ENCODE peak calls at places on chromosomes 2 and 18, in nine cellular contexts. V is HCT116; C is CD8-positive, alpha-beta memory T cell; T is K562; X is RWPE2; D is mesendoderm; O is mammary epithelial cell; M is kidney; N is OCI-LY7. R is an unnamed sample. For H3K36me3 and H3K4me1, the result is how much of the 10 kb centered on the place peaks cover.

GRCh38 chr2:29627366-29627765 is 294.0 kb downstream of the ALK start:
- DNase-seq in V (no peak), C (no peak), T (no peak), X (no peak), D (peak), O (no peak), M (no peak), N (no peak), R (no peak)

GRCh38 chr2:212109217-212109616 is 429.4 kb downstream of the ERBB4 start:
- DNase-seq in V (no peak), C (no peak), T (no peak), X (no peak), D (no peak), O (no peak), M (no peak), N (no peak), R (no peak)

GRCh38 chr2:217804786-217805678 is 197.8 kb downstream of the TNS1 start:
- DNase-seq in V (no peak), C (no peak), T (no peak), X (peak), D (peak), O (no peak), M (no peak), N (no peak), R (no peak)

GRCh38 chr2:180823546-180824141 is 156.8 kb upstream of the UBE2E3 start:
- DNase-seq in V (no peak), C (no peak), T (no peak), X (no peak), D (no peak), O (peak), M (no peak), N (no peak), R (no peak)

GRCh38 chr2:128380061-128380889 is 61.6 kb upstream of the HS6ST1 start:
- DNase-seq in V (no peak), C (no peak), T (no peak), X (peak), D (no peak), O (no peak), M (peak), N (no peak), R (no peak)

GRCh38 chr2:112155331-112156151 is 17.4 kb downstream of the FBLN7 start:
- DNase-seq in V (no peak), C (no peak), T (no peak), X (no peak), D (no peak), O (no peak), M (no peak), N (peak), R (no peak)

GRCh38 chr18:53478155-53478554 is 746.3 kb downstream of the MBD2 start:
- DNase-seq in V (no peak), C (no peak), T (no peak), X (no peak), D (no peak), O (no peak), M (no peak), N (no peak), R (no peak)

GRCh38 chr18:32200766-32201165 is 10.9 kb downstream of the MEP1B start:
- DNase-seq in V (no peak), C (no peak), T (no peak), X (no peak), D (no peak), O (no peak), M (no peak), N (no peak), R (peak)

GRCh38 chr18:56560992-56561391 is 77.4 kb downstream of the TXNL1 start:
- DNase-seq in V (no peak), C (no peak), T (no peak), X (no peak), D (no peak), O (no peak), M (no peak), N (no peak), R (no peak)

GRCh38 chr2:8575011-8575750 is 106.7 kb upstream of the ID2 start:
- DNase-seq in V (no peak), C (peak), T (no peak), X (no peak), D (no peak), O (no peak), M (no peak), N (peak), R (peak)

GRCh38 chr2:234038076-234038802 is 12.3 kb upstream of the SPP2 start:
- DNase-seq in V (no peak), C (no peak), T (no peak), X (no peak), D (no peak), O (no peak), M (no peak), N (no peak), R (no peak)

GRCh38 chr2:219087371-219087770 is 26.6 kb upstream of the IHH start:
- DNase-seq in V (no peak), C (no peak), T (no peak), X (no peak), D (no peak), O (no peak), M (no peak), N (no peak), R (no peak)

GRCh38 chr2:233124449-233125080 is 64.4 kb downstream of the INPP5D start:
- DNase-seq in V (no peak), C (no peak), T (no peak), X (no peak), D (no peak), O (no peak), M (peak), N (peak), R (no peak)

GRCh38 chr2:178767099-178768060 is 39.8 kb downstream of the TTN start:
- DNase-seq in V (no peak), C (no peak), T (no peak), X (no peak), D (no peak), O (no peak), M (no peak), N (no peak), R (no peak)

GRCh38 chr18:26741041-26741440 is 124.5 kb downstream of the AQP4 start:
- DNase-seq in V (no peak), C (no peak), T (no peak), X (no peak), D (no peak), O (no peak), M (no peak), N (no peak), R (no peak)

GRCh38 chr2:155377931-155378444 is 679.5 kb downstream of the KCNJ3 start:
- DNase-seq in V (no peak), C (no peak), T (no peak), X (no peak), D (no peak), O (peak), M (no peak), N (no peak), R (no peak)

GRCh38 chr18:36086186-36086585 is 18.8 kb upstream of the RPRD1A start:
- DNase-seq in V (no peak), C (no peak), T (no peak), X (no peak), D (no peak), O (no peak), M (no peak), N (no peak), R (no peak)

GRCh38 chr2:206158563-206159345 is 490 bp downstream of the NDUFS1 start:
- DNase-seq in V (no peak), C (no peak), T (no peak), X (no peak), D (peak), O (peak), M (no peak), N (no peak), R (no peak)
- H3K36me3 ChIP-seq in V (under half), C (under half), T (half or more), X (under half), D (under half), O (under half), M (under half), N (half or more), R (half or more)

GRCh38 chr2:85250045-85250444 is 77.7 kb downstream of the TGOLN2 start:
- DNase-seq in V (no peak), C (no peak), T (no peak), X (no peak), D (no peak), O (no peak), M (no peak), N (no peak), R (no peak)
- H3K4me1 ChIP-seq in V (under half), C (under half), T (under half), X (under half), D (under half), O (under half), M (under half), N (under half), R (under half)

GRCh38 chr2:174339971-174340399 is 5.2 kb downstream of the SP9 start:
- DNase-seq in V (no peak), C (no peak), T (no peak), X (no peak), D (peak), O (no peak), M (no peak), N (no peak), R (no peak)
- H3K4me3 ChIP-seq in V (no peak), C (no peak), T (no peak), X (no peak), D (no peak), O (no peak), M (no peak), N (no peak), R (no peak)

DNA sequence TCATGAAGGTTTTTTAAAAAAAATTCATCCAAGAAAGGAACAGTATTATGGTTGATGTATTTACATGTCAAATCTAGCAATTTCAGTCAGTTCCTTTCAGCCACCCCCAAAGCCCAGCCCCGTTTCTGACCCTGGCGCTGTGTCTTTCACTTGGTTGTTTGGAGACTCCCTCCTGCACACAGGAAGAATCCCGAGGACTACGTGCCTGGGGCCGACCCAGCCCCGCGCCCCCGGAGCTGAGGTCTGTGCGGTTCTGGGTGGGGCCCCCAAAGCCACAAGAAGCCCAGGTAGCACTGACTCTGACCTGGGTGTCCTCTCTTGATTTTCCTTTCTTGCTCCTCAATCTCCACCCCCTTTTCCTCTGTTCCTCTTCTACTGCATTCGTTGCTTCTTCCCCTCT is 49.1 kb downstream of the TRAPPC12 start:
- DNase-seq in V (no peak), C (no peak), T (no peak), X (no peak), D (no peak), O (no peak), M (no peak), N (no peak), R (no peak)
- H3K36me3 ChIP-seq in V (under half), C (under half), T (half or more), X (under half), D (under half), O (under half), M (under half), N (half or more), R (under half)

DNA sequence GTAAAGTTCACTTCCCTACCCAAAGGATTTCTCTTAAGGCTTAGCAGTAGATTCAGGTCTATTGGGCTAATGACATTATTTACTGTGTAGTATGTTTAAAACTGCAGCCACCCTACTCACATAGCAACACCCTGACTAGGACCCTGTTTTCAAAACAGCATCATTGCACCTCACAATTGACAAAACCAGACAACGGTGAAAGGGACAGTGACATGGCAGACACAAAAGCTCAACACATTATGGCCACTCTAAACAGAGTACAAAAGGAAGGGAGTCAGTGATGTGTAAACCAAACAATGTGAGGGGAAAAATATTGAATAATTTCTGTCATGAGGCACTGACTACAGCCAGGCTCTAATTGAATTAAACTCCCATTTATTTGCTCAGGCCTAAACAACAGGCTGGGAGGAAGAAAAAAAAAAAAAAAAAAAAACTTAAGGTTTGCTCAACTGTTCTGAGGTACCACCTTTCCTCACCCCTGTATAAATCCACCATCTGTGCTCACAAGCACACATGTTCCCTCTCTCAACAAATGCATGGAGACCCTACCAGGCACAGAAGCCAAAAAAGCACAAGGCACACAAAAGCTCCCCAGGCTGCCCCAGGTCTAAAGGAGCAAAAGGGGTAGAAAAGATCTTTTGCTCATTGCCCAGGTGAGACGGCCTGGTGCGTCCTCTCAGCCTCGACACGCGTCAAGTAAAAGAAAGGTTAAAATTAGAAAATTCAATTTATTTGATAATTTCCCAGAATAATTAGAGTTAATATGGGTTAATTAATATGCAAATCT is 81.0 kb downstream of the ZEB2 start:
- DNase-seq in V (no peak), C (no peak), T (no peak), X (no peak), D (no peak), O (no peak), M (no peak), N (no peak), R (peak)
- H3K4me1 ChIP-seq in V (under half), C (under half), T (under half), X (under half), D (under half), O (under half), M (under half), N (under half), R (under half)

DNA sequence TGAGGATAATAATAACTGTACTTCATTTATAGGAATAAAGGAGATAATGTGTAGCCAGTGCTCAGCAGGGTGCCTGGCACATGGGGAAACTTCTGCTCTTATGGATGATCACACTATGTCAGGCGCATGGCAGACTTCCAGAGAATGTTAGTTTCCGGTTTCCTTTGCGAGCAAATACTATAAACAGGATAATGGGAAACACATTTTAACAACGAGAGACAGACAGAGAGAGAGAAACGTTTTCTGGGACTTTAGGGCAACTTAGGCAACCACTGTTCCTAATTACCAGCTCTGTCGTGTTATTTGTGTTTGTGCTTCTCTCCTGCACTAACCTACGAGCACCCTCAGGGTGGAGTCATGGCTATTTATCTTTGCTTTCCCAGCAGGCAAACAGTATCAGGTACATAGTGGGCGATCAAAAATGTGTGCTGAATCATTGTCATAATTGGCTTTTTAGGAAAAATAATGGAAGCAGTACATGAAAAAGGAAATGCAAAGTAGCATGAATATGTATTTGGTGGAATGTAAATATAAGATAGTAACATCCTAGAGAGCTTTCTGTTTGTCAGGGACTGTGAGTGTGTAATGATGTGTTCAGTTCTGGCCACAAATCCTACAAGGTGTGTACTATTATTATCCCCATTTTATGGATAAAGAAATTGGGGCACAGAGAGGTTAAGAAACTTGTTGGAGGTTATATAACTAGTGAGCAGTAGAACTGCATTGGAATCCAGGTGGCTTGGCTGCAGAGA is 36.8 kb upstream of the IGFBP2 start:
- DNase-seq in V (no peak), C (no peak), T (no peak), X (no peak), D (no peak), O (no peak), M (no peak), N (no peak), R (peak)
- H3K4me3 ChIP-seq in V (no peak), C (no peak), T (no peak), X (no peak), D (no peak), O (no peak), M (no peak), N (no peak), R (peak)

DNA sequence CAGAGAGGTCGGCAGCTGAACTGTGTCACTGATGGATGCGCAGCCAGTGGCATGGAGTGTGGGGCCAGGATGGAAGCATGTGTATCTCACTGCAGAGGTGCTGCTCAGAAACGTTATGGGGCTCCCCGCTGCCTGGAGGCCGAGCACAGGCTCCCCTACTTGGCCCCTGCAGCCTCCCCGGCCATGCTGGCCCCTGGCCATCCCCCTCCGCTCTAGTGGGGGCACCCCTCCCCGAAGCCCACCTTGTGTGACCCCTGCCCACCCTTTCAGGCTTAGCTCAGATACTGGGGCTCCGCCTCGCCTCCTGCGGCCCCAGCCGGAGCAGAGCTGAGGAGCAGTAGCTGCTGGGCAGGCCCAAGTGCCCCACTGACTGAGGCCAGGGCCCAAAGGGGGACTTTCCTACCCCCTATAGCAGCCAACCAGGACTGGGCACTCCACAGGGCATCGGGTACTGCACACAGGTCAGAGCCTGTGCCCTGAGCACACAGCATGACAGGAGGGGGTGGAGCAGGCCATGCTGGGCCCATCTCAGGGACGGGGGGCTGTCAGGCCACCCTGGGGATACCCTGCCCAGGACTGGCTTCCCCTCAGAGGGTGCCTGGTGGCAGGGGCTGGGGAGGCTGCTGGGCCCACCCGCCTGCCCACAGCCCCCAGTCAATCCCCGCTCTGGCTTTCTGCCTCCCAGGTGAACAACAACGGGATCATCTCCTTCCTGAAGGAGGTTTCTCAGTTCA is 31.3 kb downstream of the SNED1 start:
- DNase-seq in V (no peak), C (no peak), T (no peak), X (no peak), D (no peak), O (no peak), M (peak), N (no peak), R (no peak)
- H3K36me3 ChIP-seq in V (under half), C (under half), T (under half), X (under half), D (under half), O (under half), M (under half), N (under half), R (under half)

DNA sequence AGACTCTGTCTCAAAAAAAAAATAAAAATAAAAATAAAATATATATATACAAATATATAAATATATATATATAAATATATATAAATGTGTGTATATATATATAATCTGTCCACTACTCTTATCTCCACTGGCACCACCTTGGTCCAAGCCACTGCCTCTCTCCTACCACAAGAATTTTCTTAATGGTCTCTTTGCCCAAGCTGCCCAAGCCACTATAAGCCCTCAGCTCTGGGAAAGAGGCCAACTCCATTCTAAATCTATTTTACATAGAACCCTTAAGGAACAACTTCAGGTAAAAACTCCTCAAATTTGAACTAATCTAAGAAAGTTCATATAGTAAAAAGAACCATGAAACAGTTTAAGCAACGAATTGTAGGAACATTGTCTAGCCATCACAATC is 45.6 kb upstream of the GREB1L start:
- DNase-seq in V (no peak), C (no peak), T (no peak), X (no peak), D (no peak), O (no peak), M (no peak), N (no peak), R (no peak)
- H3K4me1 ChIP-seq in V (under half), C (under half), T (under half), X (under half), D (under half), O (under half), M (under half), N (under half), R (under half)

R was measured in BE2C.